ENCODE peak calls at places on chromosomes 12 and 14, in four cellular contexts. D, L, B and O are unnamed samples.

GRCh38 chr14:61491876-61492440 is 170.6 kb downstream of the PRKCH start:
- DNase-seq in D (no peak), L (no peak), B (no peak), O (no peak)

GRCh38 chr12:28306535-28306934 is 116.3 kb downstream of the CCDC91 start:
- DNase-seq in L (no peak), D (no peak), B (no peak), O (no peak)

GRCh38 chr12:64577046-64577445 is 33.2 kb upstream of the RASSF3 start:
- DNase-seq in D (no peak), B (no peak), L (no peak), O (no peak)

GRCh38 chr12:94592080-94592479 is 58.3 kb downstream of the TMCC3 start:
- DNase-seq in D (no peak), L (no peak), B (no peak), O (no peak)

GRCh38 chr12:51905507-51906438 is 1.5 kb upstream of the ACVRL1 start:
- DNase-seq in D (no peak), B (no peak), L (peak), O (no peak)

GRCh38 chr12:87758271-87758670 is 270.9 kb downstream of the C12orf50 start:
- DNase-seq in D (no peak), L (no peak), B (no peak), O (no peak)

GRCh38 chr14:94548999-94549985 is 11.9 kb upstream of the SERPINA4 start:
- DNase-seq in L (peak), B (peak), D (peak), O (peak)

GRCh38 chr14:56196274-56196673 is 78.1 kb downstream of the PELI2 start:
- DNase-seq in L (no peak), B (no peak), D (no peak), O (no peak)

GRCh38 chr12:58169826-58170225 is 228.5 kb downstream of the ATP23 start:
- DNase-seq in B (no peak), D (no peak), L (no peak), O (no peak)

GRCh38 chr14:73771848-73772705 is 57.9 kb upstream of the PNMA1 start:
- DNase-seq in B (peak), L (peak), D (no peak), O (peak)

GRCh38 chr12:120858306-120859088 is 45.7 kb downstream of the SPPL3 start:
- DNase-seq in D (no peak), B (no peak), L (no peak), O (no peak)

GRCh38 chr14:74213907-74214803 is 25.1 kb upstream of the VSX2 start:
- DNase-seq in L (no peak), B (no peak), D (no peak), O (no peak)

GRCh38 chr14:90730367-90730766 is 85.9 kb downstream of the TTC7B start:
- DNase-seq in L (no peak), B (no peak), D (no peak), O (no peak)

GRCh38 chr14:99188721-99189120 is 83.3 kb downstream of the BCL11B start:
- DNase-seq in D (no peak), L (peak), B (no peak), O (peak)

GRCh38 chr12:92912052-92912451 is 17.0 kb downstream of the EEA1 start:
- DNase-seq in D (no peak), B (no peak), L (no peak), O (no peak)

GRCh38 chr12:6937481-6938352 is 5.9 kb upstream of the RNU7-1 start:
- DNase-seq in B (peak), L (peak), D (peak), O (peak)

GRCh38 chr12:2794736-2795289 is at the start of gene FKBP4:
- DNase-seq in L (peak), B (peak), D (peak), O (peak)

GRCh38 chr14:91897121-91897701 is 29.9 kb upstream of the TC2N start:
- DNase-seq in D (peak), L (no peak), B (no peak), O (no peak)

GRCh38 chr14:72610831-72611200 is 283.1 kb downstream of the DPF3 start:
- DNase-seq in L (no peak), B (no peak), D (no peak), O (no peak)

GRCh38 chr12:52513736-52514135 is 6.5 kb downstream of the KRT5 start:
- DNase-seq in B (no peak), L (no peak), D (no peak), O (no peak)

GRCh38 chr12:18799140-18799446 is 61.2 kb downstream of the CAPZA3 start:
- DNase-seq in L (no peak), D (no peak), B (no peak), O (no peak)

GRCh38 chr12:57069522-57069921 is 9.1 kb downstream of the NEMP1 start:
- DNase-seq in L (peak), D (peak), B (peak), O (peak)

GRCh38 chr14:27186048-27186447 is 588.2 kb upstream of the NOVA1 start:
- DNase-seq in L (no peak), D (no peak), B (no peak), O (no peak)

GRCh38 chr12:76890407-76891143 is 11.8 kb upstream of the CSRP2 start:
- DNase-seq in B (no peak), D (no peak), L (no peak), O (no peak)

GRCh38 chr12:96445743-96446655 is 43.4 kb upstream of the CFAP54 start:
- DNase-seq in L (peak), D (peak), B (no peak), O (no peak)

GRCh38 chr12:1605129-1606020 is 11.0 kb upstream of the FBXL14 start:
- DNase-seq in L (peak), B (peak), D (peak), O (peak)

GRCh38 chr14:64303471-64303917 is 9.3 kb upstream of the ESR2 start:
- DNase-seq in D (peak), B (peak), L (peak), O (no peak)

GRCh38 chr14:92439551-92440344 is 73.8 kb upstream of the RIN3 start:
- DNase-seq in D (no peak), B (no peak), L (no peak), O (no peak)

GRCh38 chr14:100533647-100534485 is 53.4 kb downstream of the BEGAIN start:
- DNase-seq in B (no peak), D (no peak), L (no peak), O (peak)
- TF ChIP-seq HMGXB4 in B (no peak), D (no peak), L (no peak), O (no peak)

DNA sequence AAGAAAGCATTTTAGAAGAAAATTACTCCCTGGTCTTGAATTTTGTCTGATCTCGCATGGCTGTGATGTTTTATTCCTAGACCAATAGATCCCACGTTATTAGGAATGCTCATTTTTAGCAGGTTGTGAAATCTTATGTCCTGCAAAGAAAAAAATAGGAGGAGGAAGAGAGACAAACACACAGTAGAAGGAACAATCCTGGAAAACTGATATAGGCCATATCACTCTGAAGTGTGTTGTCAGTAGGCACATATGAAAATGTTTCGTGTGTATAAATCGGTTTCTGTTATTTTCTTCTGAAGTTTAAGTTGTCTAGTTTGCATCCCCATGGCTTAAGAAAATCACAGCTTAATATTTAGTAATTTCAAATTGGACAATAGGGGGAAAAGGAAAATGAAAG is 12.4 kb downstream of the SLCO1B3 start:
- DNase-seq in D (peak), L (no peak), B (no peak), O (no peak)
- TF ChIP-seq HMGXB4 in D (no peak), L (no peak), B (no peak), O (no peak)

GRCh38 chr14:22976620-22977433 is 5.5 kb downstream of the AJUBA start:
- DNase-seq in B (peak), D (peak), L (peak), O (no peak)
- TF ChIP-seq HMGXB4 in B (no peak), D (no peak), L (no peak), O (no peak)

GRCh38 chr12:38921025-38921677 is 15.8 kb upstream of the CPNE8 start:
- DNase-seq in B (peak), L (peak), D (peak), O (peak)
- TF ChIP-seq HMGXB4 in B (no peak), L (no peak), D (no peak), O (no peak)

DNA sequence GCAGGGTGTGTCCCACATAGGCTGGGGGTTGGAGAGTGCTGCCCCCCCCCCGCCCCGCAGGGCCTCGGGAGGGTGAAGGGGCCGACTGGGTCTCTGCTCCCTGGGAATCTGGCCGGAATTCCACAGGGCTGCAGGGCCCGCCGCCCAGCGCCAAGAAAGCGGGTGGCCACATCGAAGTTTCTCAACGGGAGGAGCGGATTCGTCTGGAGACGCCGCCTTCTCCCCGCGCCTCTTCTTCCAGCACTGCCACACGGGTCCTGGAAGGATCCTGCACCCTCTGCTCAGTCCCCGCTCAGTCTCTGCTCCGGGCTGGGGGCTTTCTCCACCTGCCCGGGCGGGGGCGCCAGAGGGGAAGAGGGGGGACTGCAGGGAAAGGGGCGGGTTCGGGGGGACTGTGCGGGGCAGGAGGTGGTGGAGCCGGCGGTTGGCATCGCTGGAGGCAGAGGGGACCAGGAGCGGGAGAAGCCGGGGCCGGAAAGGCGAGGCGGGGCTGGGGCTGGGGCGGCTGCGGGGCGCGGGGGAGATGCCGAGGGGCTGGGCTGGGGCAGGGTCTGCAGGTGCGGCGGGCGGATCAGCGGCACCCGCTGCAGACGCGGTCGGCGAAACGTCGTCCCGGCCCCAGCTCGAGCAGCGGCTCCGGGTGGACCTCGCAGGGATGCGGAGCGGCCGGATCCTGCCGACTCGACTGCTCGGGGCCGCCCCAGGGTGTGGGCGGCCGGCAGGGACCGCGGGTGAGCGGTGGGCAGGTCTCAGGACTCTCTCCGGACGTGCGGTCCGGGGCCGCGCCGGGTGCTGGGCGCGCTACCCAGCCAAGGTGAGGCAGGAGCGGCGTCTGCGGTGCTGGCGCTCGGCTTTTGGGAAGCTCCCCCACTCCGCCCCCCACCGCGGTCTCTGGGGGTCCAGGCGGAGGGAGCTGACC is 811.4 kb upstream of the TMEM132C start:
- DNase-seq in L (no peak), D (no peak), B (no peak), O (peak)
- TF ChIP-seq HMGXB4 in L (no peak), D (no peak), B (no peak), O (no peak)